ENCODE peak calls at places on chromosome 15, in ten cellular contexts. R is H9; T is A673; K is aorta; J is keratinocyte; V is upper lobe of right lung; Z is GM23248; I is neuronal stem cell; A is fibroblast of lung; M is CD4-positive, CD25-positive, alpha-beta regulatory T cell. O is an unnamed sample.
A peak's percentile ranks its signal among the peaks of the same experiment; 100 is the strongest.

GRCh38 chr15:40238927-40239591 is at the start of gene PAK6:
- DNase-seq in R (peak; percentile 88), T (peak; percentile 29), K (peak; percentile 66), J (peak; percentile 79), V (peak; percentile 84), Z (peak; percentile 90), I (peak; percentile 31), A (no peak), M (no peak), O (no peak)

GRCh38 chr15:64441852-64442251 is 18.5 kb upstream of the ZNF609 start:
- DNase-seq in R (no peak), T (no peak), K (no peak), J (no peak), V (no peak), Z (no peak), I (no peak), A (no peak), M (no peak), O (no peak)

GRCh38 chr15:79455943-79456342 is 23.8 kb downstream of the MINAR1 start:
- DNase-seq in R (no peak), T (no peak), K (no peak), J (no peak), V (no peak), Z (no peak), I (no peak), A (no peak), M (no peak), O (no peak)

GRCh38 chr15:52100807-52101206 is 11.8 kb downstream of the BCL2L10 start:
- DNase-seq in R (no peak), T (peak; percentile 86), K (peak; percentile 94), J (no peak), V (peak; percentile 84), Z (peak; percentile 87), I (no peak), A (peak; percentile 96), M (no peak), O (no peak)

GRCh38 chr15:73127302-73127936 is 75.2 kb downstream of the NEO1 start:
- DNase-seq in R (peak; percentile 50), T (peak; percentile 68), K (no peak), J (peak; percentile 5), V (no peak), Z (peak; percentile 56), I (peak; percentile 26), A (peak; percentile 39), M (no peak), O (no peak)

GRCh38 chr15:62649793-62650420 is 392.6 kb upstream of the TPM1 start:
- DNase-seq in R (no peak), T (no peak), K (peak; percentile 76), J (no peak), V (no peak), Z (peak; percentile 70), I (no peak), A (peak; percentile 21), M (no peak), O (no peak)

GRCh38 chr15:99207672-99208071 is 41.7 kb downstream of the TTC23 start:
- DNase-seq in R (no peak), T (no peak), K (no peak), J (no peak), V (no peak), Z (peak; percentile 6), I (no peak), A (no peak), M (no peak), O (no peak)

GRCh38 chr15:70308011-70308761 is 210.5 kb upstream of the TLE3 start:
- DNase-seq in R (no peak), T (peak; percentile 69), K (no peak), J (no peak), V (no peak), Z (no peak), I (no peak), A (no peak), M (no peak), O (no peak)

GRCh38 chr15:91465696-91466095 is 365.6 kb downstream of the SV2B start:
- DNase-seq in R (no peak), T (no peak), K (no peak), J (peak; percentile 30), V (no peak), Z (no peak), I (no peak), A (no peak), M (no peak), O (no peak)

GRCh38 chr15:75024102-75024636 is 779 bp downstream of the PPCDC start:
- DNase-seq in R (no peak), T (peak; percentile 37), K (peak; percentile 56), J (no peak), V (no peak), Z (peak; percentile 58), I (no peak), A (peak; percentile 38), M (no peak), O (no peak)

GRCh38 chr15:85592148-85592547 is 202.6 kb downstream of the KLHL25 start:
- DNase-seq in R (no peak), T (peak; percentile 67), K (no peak), J (no peak), V (no peak), Z (peak; percentile 95), I (no peak), A (peak; percentile 82), M (no peak), O (no peak)

GRCh38 chr15:86178845-86179244 is 99.2 kb downstream of the AGBL1 start:
- DNase-seq in R (peak; percentile 36), T (no peak), K (no peak), J (no peak), V (no peak), Z (no peak), I (no peak), A (no peak), M (no peak), O (no peak)

DNA sequence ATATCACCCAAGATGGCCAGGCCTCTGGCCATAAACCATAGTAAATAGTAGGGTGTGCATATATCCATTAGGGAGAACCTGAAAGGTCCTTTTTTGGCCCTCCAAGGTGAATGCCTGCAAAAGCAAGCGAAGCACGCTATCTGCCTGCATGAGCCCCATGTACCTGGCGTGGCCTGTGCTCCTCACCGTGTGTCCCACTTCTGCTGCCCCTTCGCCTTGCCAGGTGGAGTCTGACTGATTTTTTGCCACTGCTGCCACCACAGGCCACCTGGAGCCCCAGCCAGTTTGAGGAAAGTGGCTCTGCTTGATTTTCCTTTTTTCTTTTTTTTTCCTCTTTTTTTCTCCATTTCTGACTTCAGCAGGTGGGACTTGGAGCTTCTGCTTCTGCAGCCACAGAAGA is 139.7 kb downstream of the SNRPN start:
- DNase-seq in R (peak; percentile 10), T (no peak), K (no peak), J (no peak), V (no peak), Z (no peak), I (no peak), A (no peak), M (no peak), O (no peak)
- H3K9me3 ChIP-seq in R (peaks cover 49% of the 10 kb centered on the region), T (peaks cover 19% of the 10 kb centered on the region), K (peaks cover 12% of the 10 kb centered on the region), J (peaks cover 11% of the 10 kb centered on the region), V (peaks cover 62% of the 10 kb centered on the region), Z (no peaks in the 10 kb centered on the region), I (peaks cover 58% of the 10 kb centered on the region), A (no peaks in the 10 kb centered on the region), M (peaks cover 87% of the 10 kb centered on the region), O (no peaks in the 10 kb centered on the region)

DNA sequence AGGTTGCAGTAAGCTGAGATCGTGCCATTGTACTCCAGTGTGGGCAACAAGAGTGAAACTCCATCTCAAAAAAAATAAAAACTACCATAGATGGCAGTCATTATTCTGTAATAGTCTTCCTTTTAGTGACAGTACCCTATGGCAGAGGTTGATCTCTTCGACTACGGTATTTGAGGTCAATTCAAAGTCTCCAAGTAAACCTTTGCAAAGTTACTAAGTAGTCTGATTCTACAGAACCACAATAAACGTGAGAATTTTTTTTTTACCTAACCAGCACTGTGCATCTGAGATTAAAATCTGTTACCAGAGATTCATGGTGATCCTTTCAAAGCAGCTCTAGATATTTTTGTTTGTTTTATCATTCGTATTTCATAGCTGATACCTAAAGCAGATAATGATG is 86.7 kb upstream of the CHD2 start:
- DNase-seq in R (no peak), T (no peak), K (no peak), J (no peak), V (no peak), Z (no peak), I (no peak), A (no peak), M (peak; percentile 82), O (no peak)
- H3K27ac ChIP-seq in R (no peak overlapping the region), T (no peak overlapping the region), K (no peak overlapping the region), J (no peak overlapping the region), V (no peak overlapping the region), Z (no peak overlapping the region), I (no peak overlapping the region), A (no peak overlapping the region), M (peak overlapping the region; percentile 99), O (no peak overlapping the region)

DNA sequence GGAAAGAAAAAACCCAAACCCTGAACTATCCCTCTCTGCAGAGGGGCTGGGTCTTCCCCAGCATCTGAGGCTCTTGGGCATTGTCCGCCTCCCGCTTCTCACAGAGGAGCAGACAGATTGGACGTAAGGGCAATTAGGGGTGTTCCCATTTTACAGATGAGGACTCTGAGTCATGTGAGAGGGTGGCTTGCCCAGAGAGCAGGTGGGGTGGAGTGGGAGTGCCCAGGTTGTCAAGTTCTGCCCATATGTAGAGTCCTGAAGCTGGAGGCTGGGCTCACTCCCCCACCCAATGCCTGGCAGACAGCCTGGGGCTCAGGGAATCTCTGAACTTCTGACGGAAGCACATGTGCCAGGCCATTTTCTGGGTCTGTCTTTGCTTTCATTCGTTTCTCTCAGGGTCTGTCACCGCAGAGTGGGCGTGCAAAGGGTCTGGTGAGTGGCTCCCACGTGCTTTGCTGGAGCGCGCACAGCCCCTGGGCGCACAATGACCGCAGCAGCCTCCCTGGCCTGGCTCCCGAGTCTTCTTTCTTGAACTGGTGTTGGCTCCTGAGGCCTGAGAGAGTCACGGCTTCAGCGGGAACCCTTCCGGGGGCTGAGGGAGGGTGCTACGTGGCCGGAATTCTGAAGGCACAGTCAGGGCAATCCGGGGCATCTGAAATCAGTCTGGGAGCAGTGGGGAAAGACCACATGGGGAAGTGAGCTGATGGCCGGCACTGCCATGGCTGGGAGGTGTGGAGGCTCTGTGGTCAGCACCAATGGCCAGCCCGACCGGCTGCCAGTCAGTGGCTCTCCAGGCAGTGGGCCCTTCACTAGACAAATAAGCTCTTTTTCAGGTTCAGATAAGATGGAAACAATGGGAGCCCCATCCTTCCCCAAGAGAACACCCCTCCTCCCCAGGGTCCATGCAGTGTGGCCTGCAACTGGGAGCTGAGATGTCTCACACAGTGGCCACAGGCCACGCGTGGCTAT is 1.1 kb upstream of the TRPM1 start:
- DNase-seq in R (no peak), T (no peak), K (no peak), J (no peak), V (no peak), Z (no peak), I (no peak), A (no peak), M (no peak), O (no peak)
- H3K9me3 ChIP-seq in R (no peaks in the 10 kb centered on the region), T (no peaks in the 10 kb centered on the region), K (no peaks in the 10 kb centered on the region), J (no peaks in the 10 kb centered on the region), V (no peaks in the 10 kb centered on the region), Z (no peaks in the 10 kb centered on the region), I (no peaks in the 10 kb centered on the region), A (no peaks in the 10 kb centered on the region), M (no peaks in the 10 kb centered on the region), O (no peaks in the 10 kb centered on the region)

DNA sequence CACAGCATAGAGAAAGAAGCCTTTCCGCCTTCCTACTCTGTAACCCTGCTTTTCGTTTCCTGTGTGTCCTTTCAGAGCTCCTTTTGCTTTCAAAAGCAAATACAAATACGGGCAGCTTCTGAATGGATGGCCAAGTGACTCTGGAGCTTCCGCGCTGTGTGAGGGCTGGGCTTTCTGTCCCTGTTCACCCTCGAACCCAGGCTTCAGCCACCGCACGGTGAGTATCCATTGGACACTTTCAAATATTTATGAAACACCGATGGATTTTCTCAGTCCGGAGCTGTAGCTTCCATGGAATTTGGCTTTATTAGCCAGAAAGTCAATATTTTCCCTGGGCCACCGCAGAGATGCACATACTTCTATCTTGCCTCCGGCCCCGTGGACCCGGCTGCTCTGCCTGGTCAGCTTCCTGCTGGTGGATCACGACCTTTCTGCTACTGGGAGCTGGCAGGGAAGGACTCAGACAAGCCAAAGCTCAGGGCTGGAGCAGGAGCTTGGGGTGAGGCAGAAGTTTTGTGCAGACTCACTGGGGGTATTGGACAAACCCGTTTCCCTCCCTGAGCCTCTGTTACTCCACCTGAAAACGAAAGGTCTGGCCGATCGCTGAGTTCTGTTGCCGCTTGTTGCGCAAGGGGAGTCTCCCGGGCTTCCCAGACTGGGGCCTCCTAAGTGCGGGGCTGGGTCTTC is 63.6 kb downstream of the LINGO1 start:
- DNase-seq in R (no peak), T (no peak), K (peak; percentile 53), J (no peak), V (peak; percentile 75), Z (no peak), I (no peak), A (peak; percentile 34), M (no peak), O (no peak)
- H3K27ac ChIP-seq in R (no peak overlapping the region), T (no peak overlapping the region), K (no peak overlapping the region), J (no peak overlapping the region), V (no peak overlapping the region), Z (no peak overlapping the region), I (no peak overlapping the region), A (no peak overlapping the region), M (no peak overlapping the region), O (no peak overlapping the region)

O was measured in iPS DF 6.9.